ENCODE peak calls at places on chromosomes 16 and 17, in eight cellular contexts. One of them, this sample, is unnamed.

GRCh38 chr17:39194089-39194984 is 3.1 kb downstream of the CACNB1 start:
- DNase-seq in PC-3: no peak
- DNase-seq in IMR-90: peak
- DNase-seq in hepatocyte: peak
- DNase-seq in GM23248: peak
- DNase-seq in keratinocyte: no peak
- DNase-seq in PC-9: no peak
- DNase-seq in HCT116: no peak
- DNase-seq in this sample: no peak

GRCh38 chr16:67963325-67964321 is 4.8 kb downstream of the SLC12A4 start:
- DNase-seq in PC-3: no peak
- DNase-seq in IMR-90: no peak
- DNase-seq in hepatocyte: no peak
- DNase-seq in GM23248: peak
- DNase-seq in keratinocyte: no peak
- DNase-seq in PC-9: no peak
- DNase-seq in HCT116: no peak
- DNase-seq in this sample: no peak

GRCh38 chr16:22638393-22639206 is 127.9 kb downstream of the NPIPB5 start:
- DNase-seq in PC-3: peak
- DNase-seq in IMR-90: no peak
- DNase-seq in hepatocyte: no peak
- DNase-seq in GM23248: peak
- DNase-seq in keratinocyte: peak
- DNase-seq in PC-9: no peak
- DNase-seq in HCT116: no peak
- DNase-seq in this sample: no peak

GRCh38 chr16:52090080-52090479 is 456.9 kb downstream of the TOX3 start:
- DNase-seq in PC-3: no peak
- DNase-seq in IMR-90: peak
- DNase-seq in hepatocyte: no peak
- DNase-seq in GM23248: peak
- DNase-seq in keratinocyte: peak
- DNase-seq in PC-9: no peak
- DNase-seq in HCT116: no peak
- DNase-seq in this sample: no peak

GRCh38 chr17:6430769-6431168 is 4.2 kb downstream of the AIPL1 start:
- DNase-seq in PC-3: no peak
- DNase-seq in IMR-90: no peak
- DNase-seq in hepatocyte: no peak
- DNase-seq in GM23248: no peak
- DNase-seq in keratinocyte: no peak
- DNase-seq in PC-9: no peak
- DNase-seq in HCT116: no peak
- DNase-seq in this sample: no peak

GRCh38 chr16:2675021-2675420 is 7.3 kb upstream of the KCTD5 start:
- DNase-seq in PC-3: no peak
- DNase-seq in IMR-90: no peak
- DNase-seq in hepatocyte: no peak
- DNase-seq in GM23248: no peak
- DNase-seq in keratinocyte: no peak
- DNase-seq in PC-9: no peak
- DNase-seq in HCT116: no peak
- DNase-seq in this sample: no peak

GRCh38 chr17:78958556-78959191 is 21.0 kb downstream of the LGALS3BP start:
- DNase-seq in PC-3: peak
- DNase-seq in IMR-90: no peak
- DNase-seq in hepatocyte: peak
- DNase-seq in GM23248: peak
- DNase-seq in keratinocyte: no peak
- DNase-seq in PC-9: peak
- DNase-seq in HCT116: no peak
- DNase-seq in this sample: no peak

GRCh38 chr17:9115446-9116265 is 94.3 kb downstream of the NTN1 start:
- DNase-seq in PC-3: no peak
- DNase-seq in IMR-90: peak
- DNase-seq in hepatocyte: peak
- DNase-seq in GM23248: peak
- DNase-seq in keratinocyte: no peak
- DNase-seq in PC-9: peak
- DNase-seq in HCT116: no peak
- DNase-seq in this sample: no peak

GRCh38 chr17:66507982-66508760 is 205.8 kb downstream of the PRKCA start:
- DNase-seq in PC-3: no peak
- DNase-seq in IMR-90: no peak
- DNase-seq in hepatocyte: no peak
- DNase-seq in GM23248: peak
- DNase-seq in keratinocyte: no peak
- DNase-seq in PC-9: no peak
- DNase-seq in HCT116: no peak
- DNase-seq in this sample: no peak

GRCh38 chr17:66152756-66153155 is 39.2 kb downstream of the CEP112 start:
- DNase-seq in PC-3: no peak
- DNase-seq in IMR-90: peak
- DNase-seq in hepatocyte: no peak
- DNase-seq in GM23248: peak
- DNase-seq in keratinocyte: no peak
- DNase-seq in PC-9: no peak
- DNase-seq in HCT116: no peak
- DNase-seq in this sample: no peak

DNA sequence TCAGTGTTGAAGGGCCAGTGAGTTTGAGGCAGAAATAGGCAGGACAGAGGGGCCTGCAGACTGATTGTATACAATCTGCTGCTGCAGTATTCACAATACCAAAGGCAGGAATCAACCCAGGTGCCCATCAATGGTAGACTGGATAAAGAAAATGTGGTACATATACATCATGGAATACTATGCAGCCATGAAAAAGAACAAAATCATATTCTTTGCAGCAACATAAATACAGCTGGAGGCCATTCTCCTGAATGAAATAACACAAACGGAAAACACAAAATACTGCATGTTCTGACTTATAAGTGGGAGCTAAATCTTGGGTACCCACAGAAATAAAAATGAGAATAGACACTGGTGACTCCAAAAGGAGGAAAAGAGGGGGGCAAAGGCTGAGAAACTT is 485.1 kb downstream of the XYLT1 start:
- DNase-seq in PC-3: no peak
- DNase-seq in IMR-90: no peak
- DNase-seq in hepatocyte: no peak
- DNase-seq in GM23248: no peak
- DNase-seq in keratinocyte: no peak
- DNase-seq in PC-9: no peak
- DNase-seq in HCT116: no peak
- DNase-seq in this sample: no peak
- H3K27ac ChIP-seq in PC-3: no peak
- H3K27ac ChIP-seq in IMR-90: no peak
- H3K27ac ChIP-seq in hepatocyte: no peak
- H3K27ac ChIP-seq in GM23248: no peak
- H3K27ac ChIP-seq in keratinocyte: no peak
- H3K27ac ChIP-seq in PC-9: no peak
- H3K27ac ChIP-seq in HCT116: no peak
- H3K27ac ChIP-seq in this sample: no peak

GRCh38 chr17:11805952-11806351 is 191.3 kb downstream of the ZNF18 start:
- DNase-seq in PC-3: no peak
- DNase-seq in IMR-90: no peak
- DNase-seq in hepatocyte: no peak
- DNase-seq in GM23248: no peak
- DNase-seq in keratinocyte: no peak
- DNase-seq in PC-9: no peak
- DNase-seq in HCT116: no peak
- DNase-seq in this sample: no peak
- H2AFZ ChIP-seq in PC-3: no peak
- H2AFZ ChIP-seq in IMR-90: no peak
- H2AFZ ChIP-seq in hepatocyte: no peak
- H2AFZ ChIP-seq in GM23248: no peak
- H2AFZ ChIP-seq in keratinocyte: no peak
- H2AFZ ChIP-seq in PC-9: no peak
- H2AFZ ChIP-seq in HCT116: no peak
- H2AFZ ChIP-seq in this sample: no peak

DNA sequence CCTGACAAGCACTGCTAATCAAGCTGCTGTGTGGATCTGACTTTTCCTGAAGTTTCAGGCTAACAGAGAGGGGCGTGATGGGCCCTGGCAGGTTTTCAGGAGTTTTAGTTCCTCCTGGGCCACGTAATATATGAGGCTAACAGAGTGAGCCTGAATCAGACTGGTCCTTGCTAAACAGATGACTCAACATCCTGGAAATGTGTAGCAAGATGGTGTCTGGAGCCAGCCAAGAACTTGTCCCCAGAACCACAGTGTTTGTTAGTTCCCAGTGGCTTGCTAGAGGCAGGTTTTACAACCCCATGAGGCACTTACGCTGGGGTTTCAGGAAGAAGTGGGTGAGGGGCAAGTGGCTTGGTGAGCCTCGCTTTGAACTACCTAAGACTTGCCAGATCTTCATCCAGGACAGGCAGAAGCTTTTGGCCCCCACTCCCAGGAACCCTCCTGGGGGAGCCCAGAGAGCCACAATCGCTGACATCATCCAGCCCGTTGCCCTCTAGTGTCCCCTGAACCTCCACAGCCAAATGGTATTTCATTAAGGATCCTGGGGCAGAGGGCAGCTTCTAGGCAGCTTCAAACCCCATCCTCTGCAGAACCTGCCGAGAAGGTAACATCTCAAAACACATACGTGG is 15.9 kb downstream of the TMEM92 start:
- DNase-seq in PC-3: peak
- DNase-seq in IMR-90: peak
- DNase-seq in hepatocyte: peak
- DNase-seq in GM23248: peak
- DNase-seq in keratinocyte: peak
- DNase-seq in PC-9: peak
- DNase-seq in HCT116: peak
- DNase-seq in this sample: no peak
- H3K4me3 ChIP-seq in PC-3: peak
- H3K4me3 ChIP-seq in IMR-90: peak
- H3K4me3 ChIP-seq in hepatocyte: no peak
- H3K4me3 ChIP-seq in GM23248: peak
- H3K4me3 ChIP-seq in keratinocyte: peak
- H3K4me3 ChIP-seq in PC-9: peak
- H3K4me3 ChIP-seq in HCT116: no peak
- H3K4me3 ChIP-seq in this sample: no peak

GRCh38 chr16:79449067-79449466 is 151.5 kb downstream of the MAF start:
- DNase-seq in PC-3: no peak
- DNase-seq in IMR-90: no peak
- DNase-seq in hepatocyte: no peak
- DNase-seq in GM23248: no peak
- DNase-seq in keratinocyte: no peak
- DNase-seq in PC-9: no peak
- DNase-seq in HCT116: no peak
- DNase-seq in this sample: no peak

GRCh38 chr16:79449906-79450305 is 150.6 kb downstream of the MAF start:
- DNase-seq in PC-3: no peak
- DNase-seq in IMR-90: no peak
- DNase-seq in hepatocyte: no peak
- DNase-seq in GM23248: no peak
- DNase-seq in keratinocyte: no peak
- DNase-seq in PC-9: no peak
- DNase-seq in HCT116: no peak
- DNase-seq in this sample: no peak

DNA sequence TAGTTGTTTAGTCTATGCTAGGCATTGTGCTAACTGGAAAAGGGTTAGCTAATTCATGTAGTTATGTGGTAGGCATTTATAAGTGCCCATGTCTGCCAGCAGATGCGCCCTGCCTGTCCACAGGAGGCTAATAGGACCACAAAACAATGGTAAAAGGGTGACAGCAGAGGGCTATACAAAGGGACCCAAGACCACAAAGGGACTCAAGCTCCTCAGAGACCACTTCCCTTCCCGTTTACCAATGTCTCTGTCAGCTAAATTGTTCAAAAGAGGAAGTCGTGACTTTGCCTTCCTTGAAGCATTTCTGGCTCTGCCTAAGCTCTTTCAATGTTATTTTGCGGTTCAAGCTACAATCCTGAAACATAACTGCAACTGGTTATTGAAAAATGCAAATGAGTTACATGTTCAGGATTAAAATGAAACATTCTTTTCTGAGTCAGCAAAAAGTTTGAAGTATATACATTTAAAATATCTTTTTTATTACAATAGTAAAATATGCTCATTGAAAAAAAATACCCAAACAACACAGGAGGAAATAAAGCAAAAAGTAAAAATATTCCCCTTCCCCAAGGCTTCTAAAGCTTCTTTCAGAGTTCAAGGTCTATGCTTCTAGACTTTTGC is 149.2 kb downstream of the MAF start:
- DNase-seq in PC-3: no peak
- DNase-seq in IMR-90: no peak
- DNase-seq in hepatocyte: no peak
- DNase-seq in GM23248: no peak
- DNase-seq in keratinocyte: no peak
- DNase-seq in PC-9: no peak
- DNase-seq in HCT116: no peak
- DNase-seq in this sample: peak
- H3K27ac ChIP-seq in PC-3: no peak
- H3K27ac ChIP-seq in IMR-90: no peak
- H3K27ac ChIP-seq in hepatocyte: no peak
- H3K27ac ChIP-seq in GM23248: no peak
- H3K27ac ChIP-seq in keratinocyte: no peak
- H3K27ac ChIP-seq in PC-9: no peak
- H3K27ac ChIP-seq in HCT116: no peak
- H3K27ac ChIP-seq in this sample: no peak

GRCh38 chr17:27332052-27332403 is 38.1 kb downstream of the WSB1 start:
- DNase-seq in PC-3: no peak
- DNase-seq in IMR-90: no peak
- DNase-seq in hepatocyte: no peak
- DNase-seq in GM23248: no peak
- DNase-seq in keratinocyte: no peak
- DNase-seq in PC-9: no peak
- DNase-seq in HCT116: no peak
- DNase-seq in this sample: no peak
- H2AFZ ChIP-seq in PC-3: no peak
- H2AFZ ChIP-seq in IMR-90: peak
- H2AFZ ChIP-seq in hepatocyte: no peak
- H2AFZ ChIP-seq in GM23248: no peak
- H2AFZ ChIP-seq in keratinocyte: no peak
- H2AFZ ChIP-seq in PC-9: no peak
- H2AFZ ChIP-seq in HCT116: no peak
- H2AFZ ChIP-seq in this sample: no peak

This sample was measured in Karpas-422.